ENCODE peak calls at places on chromosomes 4 and X, in seven cellular contexts. One of them, this sample, is unnamed.

GRCh38 chr4:35565640-35566039 is 678.7 kb downstream of the ARAP2 start:
- DNase-seq in GM12891: no peak
- DNase-seq in lower leg skin: no peak
- DNase-seq in suprapubic skin: no peak
- DNase-seq in gastrocnemius medialis: no peak
- DNase-seq in body of pancreas: no peak
- DNase-seq in testis: no peak
- DNase-seq in this sample: no peak

GRCh38 chr4:176274441-176274840 is 5.4 kb upstream of the ASB5 start:
- DNase-seq in GM12891: no peak
- DNase-seq in lower leg skin: no peak
- DNase-seq in suprapubic skin: no peak
- DNase-seq in gastrocnemius medialis: peak
- DNase-seq in body of pancreas: no peak
- DNase-seq in testis: no peak
- DNase-seq in this sample: no peak

GRCh38 chr4:22356996-22357596 is 158.8 kb downstream of the ADGRA3 start:
- DNase-seq in GM12891: peak
- DNase-seq in lower leg skin: no peak
- DNase-seq in suprapubic skin: no peak
- DNase-seq in gastrocnemius medialis: no peak
- DNase-seq in body of pancreas: no peak
- DNase-seq in testis: no peak
- DNase-seq in this sample: no peak

GRCh38 chrX:112085149-112085548 is 2.6 kb upstream of the TRPC5 start:
- DNase-seq in GM12891: no peak
- DNase-seq in lower leg skin: no peak
- DNase-seq in suprapubic skin: no peak
- DNase-seq in gastrocnemius medialis: no peak
- DNase-seq in body of pancreas: no peak
- DNase-seq in testis: no peak
- DNase-seq in this sample: no peak

GRCh38 chr4:54553001-54553400 is 104.8 kb upstream of the KIT start:
- DNase-seq in GM12891: no peak
- DNase-seq in lower leg skin: no peak
- DNase-seq in suprapubic skin: no peak
- DNase-seq in gastrocnemius medialis: no peak
- DNase-seq in body of pancreas: no peak
- DNase-seq in testis: no peak
- DNase-seq in this sample: no peak

GRCh38 chrX:93874554-93874953 is 200.5 kb downstream of the FAM133A start:
- DNase-seq in GM12891: no peak
- DNase-seq in lower leg skin: no peak
- DNase-seq in suprapubic skin: no peak
- DNase-seq in gastrocnemius medialis: no peak
- DNase-seq in body of pancreas: peak
- DNase-seq in testis: peak
- DNase-seq in this sample: peak

GRCh38 chrX:63506320-63506719 is 155.2 kb upstream of the SPIN4 start:
- DNase-seq in GM12891: no peak
- DNase-seq in lower leg skin: no peak
- DNase-seq in suprapubic skin: no peak
- DNase-seq in gastrocnemius medialis: no peak
- DNase-seq in body of pancreas: no peak
- DNase-seq in testis: no peak
- DNase-seq in this sample: no peak

GRCh38 chr4:7653510-7654414 is 219.0 kb upstream of the PSAPL1 start:
- DNase-seq in GM12891: no peak
- DNase-seq in lower leg skin: no peak
- DNase-seq in suprapubic skin: no peak
- DNase-seq in gastrocnemius medialis: peak
- DNase-seq in body of pancreas: no peak
- DNase-seq in testis: peak
- DNase-seq in this sample: no peak

GRCh38 chrX:36916941-36917340 is 91.2 kb upstream of the FAM47C start:
- DNase-seq in GM12891: no peak
- DNase-seq in lower leg skin: no peak
- DNase-seq in suprapubic skin: no peak
- DNase-seq in gastrocnemius medialis: no peak
- DNase-seq in body of pancreas: no peak
- DNase-seq in testis: no peak
- DNase-seq in this sample: no peak

GRCh38 chr4:132901224-132901623 is 247.9 kb upstream of the PCDH10 start:
- DNase-seq in GM12891: no peak
- DNase-seq in lower leg skin: no peak
- DNase-seq in suprapubic skin: no peak
- DNase-seq in gastrocnemius medialis: no peak
- DNase-seq in body of pancreas: no peak
- DNase-seq in testis: no peak
- DNase-seq in this sample: no peak

GRCh38 chrX:11151799-11152591 is 40.9 kb downstream of the HCCS start:
- DNase-seq in GM12891: no peak
- DNase-seq in lower leg skin: no peak
- DNase-seq in suprapubic skin: no peak
- DNase-seq in gastrocnemius medialis: no peak
- DNase-seq in body of pancreas: no peak
- DNase-seq in testis: no peak
- DNase-seq in this sample: no peak

GRCh38 chrX:57445046-57445445 is 146.8 kb upstream of the ZXDB start:
- DNase-seq in GM12891: no peak
- DNase-seq in lower leg skin: no peak
- DNase-seq in suprapubic skin: no peak
- DNase-seq in gastrocnemius medialis: no peak
- DNase-seq in body of pancreas: no peak
- DNase-seq in testis: no peak
- DNase-seq in this sample: no peak

GRCh38 chr4:109655396-109655795 is 47.8 kb downstream of the CASP6 start:
- DNase-seq in GM12891: no peak
- DNase-seq in lower leg skin: no peak
- DNase-seq in suprapubic skin: no peak
- DNase-seq in gastrocnemius medialis: no peak
- DNase-seq in body of pancreas: no peak
- DNase-seq in testis: no peak
- DNase-seq in this sample: no peak

GRCh38 chr4:76856183-76856969 is 41.6 kb downstream of the SOWAHB start:
- DNase-seq in GM12891: no peak
- DNase-seq in lower leg skin: no peak
- DNase-seq in suprapubic skin: no peak
- DNase-seq in gastrocnemius medialis: no peak
- DNase-seq in body of pancreas: no peak
- DNase-seq in testis: no peak
- DNase-seq in this sample: no peak
- TF ChIP-seq POLR2A in GM12891: no peak
- TF ChIP-seq POLR2A in lower leg skin: no peak
- TF ChIP-seq POLR2A in suprapubic skin: no peak
- TF ChIP-seq POLR2A in gastrocnemius medialis: no peak
- TF ChIP-seq POLR2A in body of pancreas: no peak
- TF ChIP-seq POLR2A in testis: no peak
- TF ChIP-seq POLR2A in this sample: no peak

GRCh38 chrX:135435933-135436332 is 14.2 kb downstream of the SMIM10L2A start:
- DNase-seq in GM12891: no peak
- DNase-seq in lower leg skin: no peak
- DNase-seq in suprapubic skin: no peak
- DNase-seq in gastrocnemius medialis: no peak
- DNase-seq in body of pancreas: no peak
- DNase-seq in testis: no peak
- DNase-seq in this sample: no peak
- TF ChIP-seq POLR2A in GM12891: no peak
- TF ChIP-seq POLR2A in lower leg skin: no peak
- TF ChIP-seq POLR2A in suprapubic skin: no peak
- TF ChIP-seq POLR2A in gastrocnemius medialis: no peak
- TF ChIP-seq POLR2A in body of pancreas: no peak
- TF ChIP-seq POLR2A in testis: no peak
- TF ChIP-seq POLR2A in this sample: no peak

DNA sequence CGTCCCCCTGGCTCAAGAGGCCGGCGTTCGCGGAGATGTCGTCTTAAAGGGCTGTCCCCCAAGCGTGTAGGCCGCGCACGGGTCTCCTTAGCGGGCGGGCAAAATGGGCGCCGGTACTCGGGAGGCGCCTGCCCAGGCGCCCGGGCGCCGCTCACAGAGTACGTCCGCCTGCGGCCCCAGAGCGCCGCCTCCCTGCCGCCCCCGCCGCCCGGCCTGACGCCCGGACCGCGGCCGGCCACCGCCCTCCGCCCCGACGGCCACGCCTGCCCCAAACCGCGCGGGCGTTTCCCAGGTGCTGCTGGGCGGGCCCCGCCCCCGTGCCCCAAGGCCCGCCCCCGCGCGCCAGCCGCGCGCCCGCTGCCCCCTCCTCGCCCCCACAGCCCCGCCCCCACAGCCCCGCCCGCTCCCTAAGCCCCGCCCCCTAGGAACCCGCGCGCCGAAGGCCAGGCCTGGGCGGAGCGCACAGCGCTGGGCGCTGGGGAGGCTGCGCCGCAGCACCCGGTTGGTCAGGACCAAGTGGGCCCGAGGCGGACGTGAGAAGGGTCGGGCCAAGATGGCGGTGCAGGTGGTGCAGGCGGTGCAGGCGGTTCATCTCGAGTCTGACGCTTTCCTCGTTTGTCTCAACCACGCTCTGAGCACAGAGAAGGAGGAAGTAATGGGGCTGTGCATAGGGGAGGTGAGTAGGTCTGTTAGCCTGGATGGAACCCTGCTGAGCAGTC is at the start of the genes BRCC3, CMC4 and MTCP1:
- DNase-seq in GM12891: peak
- DNase-seq in lower leg skin: peak
- DNase-seq in suprapubic skin: peak
- DNase-seq in gastrocnemius medialis: peak
- DNase-seq in body of pancreas: peak
- DNase-seq in testis: peak
- DNase-seq in this sample: peak
- TF ChIP-seq POLR2A in GM12891: peak
- TF ChIP-seq POLR2A in lower leg skin: no peak
- TF ChIP-seq POLR2A in suprapubic skin: no peak
- TF ChIP-seq POLR2A in gastrocnemius medialis: peak
- TF ChIP-seq POLR2A in body of pancreas: peak
- TF ChIP-seq POLR2A in testis: no peak
- TF ChIP-seq POLR2A in this sample: peak

DNA sequence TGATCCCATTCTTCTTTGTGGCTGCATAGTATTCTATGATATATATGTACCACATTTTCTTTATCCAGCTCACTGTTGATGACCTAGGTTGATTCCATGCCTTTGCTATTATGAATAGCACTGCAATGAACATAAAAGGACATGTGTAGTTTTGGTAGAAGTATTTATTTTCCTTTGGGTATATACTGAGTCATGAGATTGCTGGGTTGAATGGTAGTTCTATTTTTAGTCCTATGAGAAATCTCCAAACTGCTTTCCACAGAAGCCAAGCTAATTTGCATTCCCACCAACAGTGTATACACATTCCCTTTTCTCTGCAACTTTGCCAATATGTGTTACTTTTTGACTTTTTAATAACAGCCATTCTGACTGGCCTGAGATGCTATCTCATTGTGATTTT is 278.3 kb downstream of the PCDH18 start:
- DNase-seq in GM12891: no peak
- DNase-seq in lower leg skin: no peak
- DNase-seq in suprapubic skin: no peak
- DNase-seq in gastrocnemius medialis: no peak
- DNase-seq in body of pancreas: no peak
- DNase-seq in testis: no peak
- DNase-seq in this sample: no peak
- TF ChIP-seq POLR2A in GM12891: no peak
- TF ChIP-seq POLR2A in lower leg skin: no peak
- TF ChIP-seq POLR2A in suprapubic skin: no peak
- TF ChIP-seq POLR2A in gastrocnemius medialis: no peak
- TF ChIP-seq POLR2A in body of pancreas: no peak
- TF ChIP-seq POLR2A in testis: no peak
- TF ChIP-seq POLR2A in this sample: no peak

GRCh38 chrX:54044877-54045328 is 630 bp upstream of the PHF8 start:
- DNase-seq in GM12891: no peak
- DNase-seq in lower leg skin: no peak
- DNase-seq in suprapubic skin: no peak
- DNase-seq in gastrocnemius medialis: no peak
- DNase-seq in body of pancreas: no peak
- DNase-seq in testis: no peak
- DNase-seq in this sample: no peak

GRCh38 chrX:54045563-54046228 is 1.4 kb upstream of the PHF8 start:
- DNase-seq in GM12891: no peak
- DNase-seq in lower leg skin: no peak
- DNase-seq in suprapubic skin: no peak
- DNase-seq in gastrocnemius medialis: no peak
- DNase-seq in body of pancreas: no peak
- DNase-seq in testis: peak
- DNase-seq in this sample: no peak

GRCh38 chrX:54043696-54044125 is 562 bp downstream of the PHF8 start:
- DNase-seq in GM12891: peak
- DNase-seq in lower leg skin: peak
- DNase-seq in suprapubic skin: no peak
- DNase-seq in gastrocnemius medialis: peak
- DNase-seq in body of pancreas: peak
- DNase-seq in testis: no peak
- DNase-seq in this sample: no peak

GRCh38 chrX:54043084-54043483 is 1.2 kb downstream of the PHF8 start:
- DNase-seq in GM12891: no peak
- DNase-seq in lower leg skin: no peak
- DNase-seq in suprapubic skin: no peak
- DNase-seq in gastrocnemius medialis: no peak
- DNase-seq in body of pancreas: no peak
- DNase-seq in testis: no peak
- DNase-seq in this sample: no peak

DNA sequence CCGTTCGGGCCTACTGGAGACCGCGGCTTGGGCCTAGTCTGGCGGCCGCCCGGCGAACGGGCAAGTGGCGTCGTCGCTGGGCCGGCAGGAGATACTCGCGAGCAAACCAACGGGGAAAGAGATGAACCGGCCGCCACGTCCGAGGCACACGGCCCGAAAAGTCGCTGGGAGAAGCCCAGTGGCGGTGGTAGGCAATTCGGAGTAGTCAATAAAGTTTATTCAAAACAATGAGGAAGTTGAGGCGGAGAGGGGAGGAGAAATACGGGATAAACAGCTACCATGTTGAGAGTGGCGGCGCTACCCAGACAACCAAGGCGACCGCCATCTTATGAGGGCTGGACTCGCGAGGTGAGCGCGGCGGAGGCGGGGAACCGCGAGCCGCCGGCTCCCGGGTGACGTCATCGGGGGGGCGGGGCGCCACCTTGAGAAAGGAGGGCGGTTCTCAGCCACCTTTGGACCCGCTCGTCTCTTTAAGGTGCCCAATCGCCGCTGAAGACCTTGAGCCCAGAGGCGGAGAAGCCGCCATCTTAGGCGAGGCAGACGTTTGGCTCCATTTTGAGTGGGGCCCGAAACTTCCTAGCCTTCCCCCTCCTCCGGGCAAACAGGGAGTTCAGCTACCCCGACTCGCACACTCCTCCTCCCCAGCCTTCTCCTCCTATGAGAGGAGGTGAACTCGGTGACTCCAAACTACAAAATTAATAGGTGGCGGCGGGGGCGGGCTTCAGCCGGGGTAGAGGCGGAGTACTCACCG is at the start of gene PHF8:
- DNase-seq in GM12891: peak
- DNase-seq in lower leg skin: peak
- DNase-seq in suprapubic skin: peak
- DNase-seq in gastrocnemius medialis: peak
- DNase-seq in body of pancreas: peak
- DNase-seq in testis: peak
- DNase-seq in this sample: peak
- TF ChIP-seq POLR2A in GM12891: no peak
- TF ChIP-seq POLR2A in lower leg skin: no peak
- TF ChIP-seq POLR2A in suprapubic skin: no peak
- TF ChIP-seq POLR2A in gastrocnemius medialis: peak
- TF ChIP-seq POLR2A in body of pancreas: peak
- TF ChIP-seq POLR2A in testis: no peak
- TF ChIP-seq POLR2A in this sample: no peak

GRCh38 chr4:139015269-139015947 is at the start of gene NOCT:
- DNase-seq in GM12891: peak
- DNase-seq in lower leg skin: peak
- DNase-seq in suprapubic skin: peak
- DNase-seq in gastrocnemius medialis: peak
- DNase-seq in body of pancreas: peak
- DNase-seq in testis: peak
- DNase-seq in this sample: peak
- TF ChIP-seq POLR2A in GM12891: peak
- TF ChIP-seq POLR2A in lower leg skin: no peak
- TF ChIP-seq POLR2A in suprapubic skin: no peak
- TF ChIP-seq POLR2A in gastrocnemius medialis: peak
- TF ChIP-seq POLR2A in body of pancreas: peak
- TF ChIP-seq POLR2A in testis: peak
- TF ChIP-seq POLR2A in this sample: peak